ENCODE peak calls at places on chromosomes 11 and 22, in seven cellular contexts. K, T, B, W, Q, V and C are unnamed samples. For H3K9me3 and H3K27me3, the result is how much of the 10 kb centered on the place peaks cover.

GRCh38 chr22:17199131-17199731 is 20.0 kb downstream of the ADA2 start:
- DNase-seq in K (peak), T (peak), B (peak), W (no peak), Q (peak), V (no peak), C (no peak)

GRCh38 chr11:74685905-74686304 is 45.3 kb downstream of the CHRDL2 start:
- DNase-seq in K (peak), T (no peak), B (no peak), W (no peak), Q (no peak), V (peak), C (peak)

GRCh38 chr22:27999876-28000275 is 80.8 kb upstream of the PITPNB start:
- DNase-seq in K (no peak), T (no peak), B (no peak), W (no peak), Q (no peak), V (peak), C (no peak)

GRCh38 chr22:28710112-28710888 is 30.7 kb upstream of the TTC28 start:
- DNase-seq in K (no peak), T (peak), B (no peak), W (no peak), Q (no peak), V (no peak), C (no peak)

GRCh38 chr11:68843703-68844312 is 2.1 kb upstream of the CPT1A start:
- DNase-seq in K (peak), T (no peak), B (peak), W (peak), Q (peak), V (peak), C (peak)

GRCh38 chr22:50526849-50527801 is 1.7 kb upstream of the SCO2 start:
- DNase-seq in K (peak), T (no peak), B (peak), W (peak), Q (peak), V (peak), C (peak)

GRCh38 chr11:88414981-88415391 is 77.5 kb upstream of the CTSC start:
- DNase-seq in K (no peak), T (no peak), B (no peak), W (no peak), Q (no peak), V (no peak), C (no peak)

GRCh38 chr11:73862971-73863370 is 13.7 kb downstream of the COA4 start:
- DNase-seq in K (no peak), T (no peak), B (no peak), W (no peak), Q (no peak), V (no peak), C (no peak)

GRCh38 chr11:20731676-20732075 is 62.3 kb downstream of the NELL1 start:
- DNase-seq in K (no peak), T (no peak), B (no peak), W (no peak), Q (no peak), V (no peak), C (no peak)

GRCh38 chr11:69010361-69010891 is 2.6 kb downstream of the MRGPRF start:
- DNase-seq in K (no peak), T (peak), B (no peak), W (no peak), Q (no peak), V (peak), C (no peak)

GRCh38 chr11:97290444-97291041 is 900.7 kb downstream of the JRKL start:
- DNase-seq in K (no peak), T (no peak), B (no peak), W (no peak), Q (no peak), V (no peak), C (no peak)

GRCh38 chr11:102592634-102593581 is 32.2 kb downstream of the MMP20 start:
- DNase-seq in K (no peak), T (peak), B (peak), W (no peak), Q (no peak), V (no peak), C (no peak)

GRCh38 chr22:43529461-43529860 is 117.6 kb downstream of the MPPED1 start:
- DNase-seq in K (no peak), T (no peak), B (no peak), W (no peak), Q (no peak), V (no peak), C (no peak)

GRCh38 chr22:50531546-50532352 is 1.9 kb upstream of the TYMP start:
- DNase-seq in K (peak), T (peak), B (peak), W (peak), Q (peak), V (peak), C (peak)

GRCh38 chr11:65774525-65775306 is 6.1 kb downstream of the AP5B1 start:
- DNase-seq in K (peak), T (no peak), B (no peak), W (no peak), Q (no peak), V (no peak), C (no peak)

GRCh38 chr22:42074153-42074750 is at the start of gene PHETA2:
- DNase-seq in K (peak), T (peak), B (peak), W (peak), Q (peak), V (peak), C (no peak)

GRCh38 chr11:128040603-128041002 is 546.8 kb downstream of the ETS1 start:
- DNase-seq in K (no peak), T (peak), B (no peak), W (no peak), Q (no peak), V (no peak), C (no peak)

GRCh38 chr11:114315749-114316368 is 19.7 kb downstream of the NNMT start:
- DNase-seq in K (no peak), T (peak), B (no peak), W (no peak), Q (no peak), V (peak), C (no peak)

GRCh38 chr11:72829884-72830533 is 15.8 kb downstream of the ATG16L2 start:
- DNase-seq in K (peak), T (no peak), B (no peak), W (no peak), Q (no peak), V (peak), C (no peak)

GRCh38 chr11:75814686-75815344 is at the start of gene UVRAG:
- DNase-seq in K (peak), T (peak), B (peak), W (peak), Q (peak), V (peak), C (peak)

GRCh38 chr11:66151273-66151672 is 81.2 kb downstream of the PACS1 start:
- DNase-seq in K (no peak), T (no peak), B (no peak), W (no peak), Q (no peak), V (no peak), C (no peak)

GRCh38 chr22:47918276-47918928 is 1156.0 kb downstream of the TBC1D22A start:
- DNase-seq in K (no peak), T (no peak), B (no peak), W (no peak), Q (no peak), V (no peak), C (no peak)

GRCh38 chr22:47920380-47920959 is 1158.0 kb downstream of the TBC1D22A start:
- DNase-seq in K (no peak), T (no peak), B (no peak), W (no peak), Q (no peak), V (no peak), C (no peak)

GRCh38 chr22:47921906-47922305 is 1159.5 kb downstream of the TBC1D22A start:
- DNase-seq in K (no peak), T (no peak), B (no peak), W (no peak), Q (no peak), V (no peak), C (no peak)

GRCh38 chr22:47918936-47919505 is 1156.6 kb downstream of the TBC1D22A start:
- DNase-seq in K (no peak), T (no peak), B (peak), W (no peak), Q (no peak), V (no peak), C (no peak)

DNA sequence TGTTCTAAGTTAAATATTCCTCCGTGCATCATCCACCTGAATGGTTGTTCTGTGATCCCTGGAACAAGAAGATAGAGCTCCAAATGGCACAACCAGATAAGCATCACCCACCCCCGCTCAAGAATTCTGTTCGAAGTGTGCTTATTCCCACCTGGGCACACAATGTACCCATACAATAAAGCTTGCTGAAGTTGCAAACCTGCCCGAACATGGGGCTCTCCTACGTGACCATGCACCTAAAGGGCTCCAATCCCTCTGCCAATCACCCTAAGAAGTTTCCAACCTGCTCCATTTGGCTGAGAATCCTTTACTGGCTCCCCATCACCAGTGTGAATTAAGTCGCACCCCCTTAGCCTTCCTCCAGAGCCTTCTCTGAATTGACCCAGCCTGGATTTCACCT is 1157.4 kb downstream of the TBC1D22A start:
- DNase-seq in K (no peak), T (no peak), B (no peak), W (no peak), Q (no peak), V (no peak), C (no peak)
- H3K9me3 ChIP-seq in K (under half), T (under half), B (under half), W (under half), Q (under half), V (under half), C (under half)

DNA sequence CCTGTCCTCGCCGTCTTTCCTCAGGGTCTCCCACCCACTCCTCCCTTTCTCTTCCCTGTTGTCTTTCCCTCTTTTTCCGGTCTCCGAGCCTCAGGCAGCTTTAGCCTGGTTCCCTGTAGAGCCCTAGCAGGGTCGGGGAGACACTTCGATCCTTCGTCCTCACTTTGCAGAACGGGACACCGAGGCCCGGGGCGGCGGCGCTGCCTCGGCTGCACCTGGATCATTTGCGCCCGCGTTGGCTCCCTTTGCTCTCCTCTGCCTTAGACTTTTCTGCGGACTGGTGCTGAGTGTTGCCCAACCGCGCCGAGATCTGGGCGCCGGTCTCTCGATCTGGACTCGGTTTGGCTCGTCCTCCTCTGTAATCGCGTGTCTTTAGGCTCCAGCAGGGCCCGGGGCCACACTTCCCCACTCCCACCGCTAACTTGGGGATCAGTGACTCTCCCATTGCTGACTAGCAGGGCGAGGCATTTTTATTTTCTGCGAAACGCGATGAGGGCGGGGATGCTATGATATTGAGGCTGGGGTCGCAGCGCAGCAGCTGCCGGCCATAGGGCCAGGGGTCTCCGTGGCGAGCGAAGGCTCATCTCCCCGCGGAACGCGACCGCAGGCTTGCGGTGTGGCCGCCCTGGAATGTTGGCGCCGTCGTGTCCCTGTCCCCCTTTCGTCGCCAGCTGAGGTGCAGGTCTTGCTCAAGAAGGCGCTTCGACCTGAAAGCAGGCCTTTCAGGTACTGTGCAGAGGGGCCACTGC is 1.6 kb upstream of the E2F8 start:
- DNase-seq in K (no peak), T (peak), B (peak), W (no peak), Q (no peak), V (no peak), C (no peak)
- H3K4me3 ChIP-seq in K (no peak), T (peak), B (peak), W (peak), Q (peak), V (peak), C (peak)

GRCh38 chr22:46070215-46070721 is 80.1 kb upstream of the PPARA start:
- DNase-seq in K (peak), T (peak), B (peak), W (peak), Q (peak), V (peak), C (peak)
- H3K27me3 ChIP-seq in K (under half), T (under half), B (half or more), W (under half), Q (under half), V (under half), C (under half)

DNA sequence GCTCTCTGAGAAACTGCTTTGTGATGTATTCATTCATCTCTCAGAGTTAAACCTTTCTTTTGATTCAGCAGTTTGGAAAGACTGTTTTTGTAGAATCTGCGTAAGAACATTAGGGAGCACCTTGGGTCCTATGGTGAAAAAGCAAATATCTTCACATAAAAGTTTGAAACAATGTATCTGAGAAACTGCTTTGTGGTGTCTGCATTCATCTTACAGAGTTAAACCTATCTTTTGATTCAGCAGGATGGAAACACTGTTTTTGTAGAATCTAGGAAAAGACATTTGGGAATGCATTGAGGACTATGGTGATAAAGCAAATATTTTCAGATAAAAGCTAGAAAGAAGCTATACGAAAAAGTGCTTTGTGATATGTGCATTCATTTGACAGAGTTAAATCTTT is 361.3 kb downstream of the OR4C45 start:
- DNase-seq in K (no peak), T (no peak), B (no peak), W (no peak), Q (no peak), V (no peak), C (no peak)
- H3K9me3 ChIP-seq in K (under half), T (under half), B (half or more), W (half or more), Q (under half), V (half or more), C (under half)

GRCh38 chr11:112176077-112176476 is 765 bp downstream of the BCO2 start:
- DNase-seq in K (no peak), T (no peak), B (no peak), W (no peak), Q (no peak), V (no peak), C (no peak)

GRCh38 chr11:112175596-112175947 is 260 bp downstream of the BCO2 start:
- DNase-seq in K (no peak), T (no peak), B (no peak), W (no peak), Q (no peak), V (no peak), C (no peak)

GRCh38 chr11:112173152-112173551 is 2.2 kb upstream of the BCO2 start:
- DNase-seq in K (no peak), T (peak), B (no peak), W (peak), Q (no peak), V (peak), C (no peak)

GRCh38 chr11:112172362-112172994 is 2.8 kb upstream of the BCO2 start:
- DNase-seq in K (no peak), T (peak), B (no peak), W (no peak), Q (no peak), V (no peak), C (no peak)

GRCh38 chr11:112174789-112175595 is at the start of gene BCO2:
- DNase-seq in K (peak), T (peak), B (peak), W (peak), Q (peak), V (peak), C (peak)
- H3K4me3 ChIP-seq in K (no peak), T (peak), B (peak), W (peak), Q (peak), V (peak), C (peak)